ENCODE peak calls at places on chromosome 1, in seven cellular contexts. T is BJ; Q is CD8-positive, alpha-beta memory T cell; G is ovary; D is psoas muscle; V is endodermal cell; K is uterus. N is an unnamed sample.

GRCh38 chr1:14930224-14930965 is 223.2 kb upstream of the TMEM51 start:
- DNase-seq in K (no peak), Q (no peak), V (no peak), G (no peak), D (no peak), T (no peak), N (no peak)

GRCh38 chr1:40594187-40594531 is 62.7 kb downstream of the ZNF684 start:
- DNase-seq in T (no peak), D (no peak), K (no peak), Q (no peak), G (no peak), V (no peak), N (no peak)

GRCh38 chr1:43979528-43980254 is 681 bp downstream of the B4GALT2 start:
- DNase-seq in K (peak; percentile 60), D (peak; percentile 75), Q (no peak), T (no peak), G (peak; percentile 70), V (peak; percentile 74), N (peak; percentile 64)

GRCh38 chr1:212611000-212611636 is 2.6 kb downstream of the ATF3 start:
- DNase-seq in D (no peak), T (no peak), V (no peak), K (no peak), G (no peak), Q (no peak), N (no peak)

GRCh38 chr1:233368106-233368783 is 40.7 kb downstream of the MAP3K21 start:
- DNase-seq in K (no peak), V (no peak), Q (no peak), G (no peak), D (no peak), T (peak; percentile 2), N (no peak)

GRCh38 chr1:21673277-21673780 is 4.2 kb upstream of the RAP1GAP start:
- DNase-seq in V (no peak), D (peak; percentile 80), T (peak; percentile 42), G (peak; percentile 61), K (peak; percentile 78), Q (no peak), N (no peak)

GRCh38 chr1:247054992-247055415 is 23.6 kb downstream of the ZNF670 start:
- DNase-seq in G (no peak), Q (no peak), T (no peak), V (no peak), D (no peak), K (peak; percentile 20), N (no peak)

GRCh38 chr1:215648957-215649356 is 81.9 kb downstream of the KCTD3 start:
- DNase-seq in V (no peak), K (no peak), Q (no peak), D (no peak), T (no peak), G (no peak), N (no peak)

GRCh38 chr1:5989731-5990271 is 2.4 kb downstream of the NPHP4 start:
- DNase-seq in Q (no peak), D (peak; percentile 48), K (no peak), T (no peak), V (no peak), G (peak; percentile 26), N (no peak)

GRCh38 chr1:25245809-25246599 is 1.2 kb downstream of the RSRP1 start:
- DNase-seq in Q (no peak), K (no peak), D (no peak), T (no peak), G (no peak), V (no peak), N (no peak)

GRCh38 chr1:162943627-162944026 is 82.7 kb upstream of the CCDC190 start:
- DNase-seq in G (no peak), K (no peak), V (no peak), Q (no peak), D (no peak), T (no peak), N (no peak)

GRCh38 chr1:99326215-99326949 is 62.1 kb downstream of the PLPPR4 start:
- DNase-seq in Q (no peak), G (no peak), T (no peak), K (no peak), V (peak; percentile 53), D (no peak), N (no peak)

GRCh38 chr1:172609528-172609927 is 49.4 kb upstream of the FASLG start:
- DNase-seq in V (no peak), Q (peak; percentile 26), G (no peak), T (no peak), D (no peak), K (no peak), N (no peak)

GRCh38 chr1:117150316-117150715 is 28.8 kb upstream of the TRIM45 start:
- DNase-seq in D (no peak), T (no peak), K (no peak), V (no peak), Q (no peak), G (no peak), N (no peak)

GRCh38 chr1:48870596-48870995 is 93.9 kb upstream of the BEND5 start:
- DNase-seq in T (no peak), G (no peak), D (no peak), K (no peak), V (peak; percentile 75), Q (no peak), N (no peak)

GRCh38 chr1:94887603-94888171 is 39.2 kb downstream of the CNN3 start:
- DNase-seq in Q (no peak), T (no peak), D (no peak), G (no peak), V (peak; percentile 90), K (no peak), N (no peak)

GRCh38 chr1:117695796-117696505 is 90.1 kb downstream of the TENT5C start:
- DNase-seq in K (peak; percentile 54), V (peak; percentile 65), Q (no peak), D (no peak), G (no peak), T (peak; percentile 88), N (no peak)

GRCh38 chr1:178451529-178451928 is 45.2 kb downstream of the CLEC20A start:
- DNase-seq in Q (no peak), T (peak; percentile 11), V (no peak), G (no peak), K (no peak), D (no peak), N (no peak)

GRCh38 chr1:110593905-110594304 is 12.3 kb downstream of the KCNA2 start:
- DNase-seq in D (no peak), G (no peak), Q (no peak), T (no peak), V (peak; percentile 56), K (no peak), N (no peak)

GRCh38 chr1:198150369-198150768 is 6.4 kb upstream of the NEK7 start:
- DNase-seq in G (no peak), Q (no peak), V (no peak), D (no peak), K (no peak), T (no peak), N (no peak)

GRCh38 chr1:205442051-205442721 is 13.7 kb downstream of the BLACAT1 start:
- DNase-seq in D (no peak), K (no peak), V (peak; percentile 68), T (no peak), G (no peak), Q (no peak), N (no peak)

GRCh38 chr1:68496680-68497357 is at the start of gene DEPDC1:
- DNase-seq in G (peak; percentile 89), K (peak; percentile 91), T (peak; percentile 55), D (peak; percentile 96), Q (peak; percentile 65), V (peak; percentile 99), N (peak; percentile 93)

GRCh38 chr1:5370321-5370720 is 621.9 kb downstream of the NPHP4 start:
- DNase-seq in K (no peak), Q (no peak), D (no peak), G (no peak), V (no peak), T (no peak), N (no peak)

GRCh38 chr1:3161130-3161840 is 92.3 kb downstream of the PRDM16 start:
- DNase-seq in K (no peak), V (no peak), Q (no peak), T (no peak), D (no peak), G (no peak), N (no peak)

GRCh38 chr1:154325583-154326545 is 539 bp downstream of the ATP8B2 start:
- DNase-seq in G (peak; percentile 75), T (peak; percentile 52), K (peak; percentile 80), Q (no peak), D (peak; percentile 76), V (peak; percentile 97), N (peak; percentile 41)

GRCh38 chr1:145736191-145736590 is 16.9 kb downstream of the CD160 start:
- DNase-seq in T (no peak), D (no peak), K (no peak), Q (no peak), G (no peak), V (no peak), N (no peak)

GRCh38 chr1:145740269-145740668 is 21.0 kb downstream of the CD160 start:
- DNase-seq in Q (no peak), G (no peak), D (no peak), K (no peak), T (peak; percentile 54), V (no peak), N (no peak)
- H3K4me3 ChIP-seq in Q (no peak overlapping the region), G (no peak overlapping the region), D (no peak overlapping the region), K (no peak overlapping the region), T (no peak overlapping the region), V (no peak overlapping the region), N (no peak overlapping the region)

GRCh38 chr1:219771039-219771438 is 157.3 kb downstream of the SLC30A10 start:
- DNase-seq in T (peak; percentile 55), G (no peak), K (no peak), Q (no peak), D (no peak), V (peak; percentile 61), N (no peak)
- H3K36me3 ChIP-seq in T (no peaks in the 10 kb centered on the region), G (no peaks in the 10 kb centered on the region), K (no peaks in the 10 kb centered on the region), Q (no peaks in the 10 kb centered on the region), D (no peaks in the 10 kb centered on the region), V (no peaks in the 10 kb centered on the region), N (no peaks in the 10 kb centered on the region)

DNA sequence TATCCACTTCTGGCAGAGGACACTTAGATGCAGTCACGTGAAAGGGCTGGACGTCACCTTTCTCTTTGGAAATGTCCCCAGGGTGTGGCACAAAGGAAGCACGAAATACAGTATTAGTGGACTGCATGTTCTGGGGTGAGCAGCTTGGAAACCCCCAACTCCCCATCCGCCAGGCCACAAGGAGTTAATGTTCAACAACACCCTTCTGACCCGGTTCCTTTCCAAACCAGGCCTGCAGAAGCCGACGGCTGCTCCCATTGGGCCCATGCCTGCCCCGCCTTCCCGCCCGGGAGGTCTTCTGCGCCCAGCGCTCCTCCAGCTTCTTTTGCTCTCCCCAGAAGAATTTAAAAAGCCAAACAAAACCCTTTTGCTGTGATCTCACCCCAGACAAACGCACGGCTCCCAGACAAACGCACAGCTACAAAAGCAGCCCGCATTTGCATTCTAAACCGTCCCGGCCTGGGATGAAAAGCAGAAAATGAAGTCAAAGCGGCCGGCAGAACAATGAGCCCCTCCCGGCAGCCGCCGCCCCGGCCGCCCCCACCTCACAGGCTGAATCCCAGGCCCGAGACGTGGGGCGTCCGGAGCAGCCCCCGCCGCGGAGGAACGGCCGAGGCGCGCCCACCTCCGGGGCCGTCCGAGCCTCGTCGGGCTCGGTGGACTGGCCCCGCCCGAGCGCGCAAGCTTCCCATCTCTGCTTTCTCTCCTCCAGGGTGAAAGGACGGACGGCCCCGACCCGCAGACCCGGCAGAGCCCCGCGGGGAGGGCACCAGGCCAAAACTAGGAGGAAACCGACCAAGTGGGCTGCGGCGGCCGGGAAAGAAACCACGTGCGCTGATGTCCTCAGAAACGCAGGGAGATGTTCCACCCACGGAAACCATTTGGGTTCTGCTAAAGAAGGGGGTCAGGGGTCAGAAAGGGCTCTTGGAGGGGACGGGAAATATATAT is 101.9 kb downstream of the PLPP3 start:
- DNase-seq in Q (no peak), D (peak; percentile 83), V (peak; percentile 83), G (peak; percentile 87), T (no peak), K (peak; percentile 72), N (peak; percentile 35)
- H3K4me3 ChIP-seq in Q (no peak overlapping the region), D (peak overlapping the region; percentile 78), V (peak overlapping the region; percentile 74), G (peak overlapping the region; percentile 69), T (peak overlapping the region; percentile 49), K (peak overlapping the region; percentile 52), N (no peak overlapping the region)

GRCh38 chr1:236565530-236565929 is 38.8 kb downstream of the HEATR1 start:
- DNase-seq in D (no peak), K (no peak), G (no peak), V (no peak), Q (no peak), T (no peak), N (no peak)
- H3K36me3 ChIP-seq in D (peaks cover 28% of the 10 kb centered on the region), K (no peaks in the 10 kb centered on the region), G (no peaks in the 10 kb centered on the region), V (peaks cover 63% of the 10 kb centered on the region), Q (peaks cover 54% of the 10 kb centered on the region), T (peaks cover 4% of the 10 kb centered on the region), N (peaks cover 15% of the 10 kb centered on the region)

N was measured in GM06990.